ENCODE peak calls at places on chromosomes 5 and 9, in eight cellular contexts. U is endothelial cell; L is Kasumi-1; A is GM12865; T is pons; Z is RCC 7860; R is CD8-positive, alpha-beta T cell; P is RWPE1. C is an unnamed sample.

GRCh38 chr9:96137666-96138429 is 164.1 kb downstream of the HSD17B3 start:
- DNase-seq in U (no peak), L (no peak), A (no peak), T (no peak), Z (no peak), R (no peak), P (no peak), C (no peak)

GRCh38 chr9:110109331-110110110 is 98.4 kb downstream of the C9orf152 start:
- DNase-seq in U (no peak), L (no peak), A (no peak), T (no peak), Z (no peak), R (no peak), P (no peak), C (no peak)

GRCh38 chr9:137658778-137659177 is 40.0 kb downstream of the EHMT1 start:
- DNase-seq in U (no peak), L (peak), A (no peak), T (no peak), Z (no peak), R (no peak), P (no peak), C (no peak)

GRCh38 chr5:168109441-168109840 is 182.0 kb upstream of the WWC1 start:
- DNase-seq in U (no peak), L (no peak), A (no peak), T (no peak), Z (no peak), R (no peak), P (no peak), C (no peak)

GRCh38 chr9:35051069-35051967 is 21.1 kb downstream of the VCP start:
- DNase-seq in U (peak), L (peak), A (peak), T (peak), Z (no peak), R (peak), P (peak), C (peak)

GRCh38 chr5:81819556-81820314 is 68.8 kb upstream of the SSBP2 start:
- DNase-seq in U (no peak), L (no peak), A (no peak), T (no peak), Z (no peak), R (no peak), P (peak), C (no peak)

GRCh38 chr9:132197856-132198550 is 36.1 kb downstream of the NTNG2 start:
- DNase-seq in U (no peak), L (no peak), A (no peak), T (no peak), Z (no peak), R (no peak), P (no peak), C (no peak)

GRCh38 chr5:79255786-79256557 is 20.0 kb downstream of the JMY start:
- DNase-seq in U (peak), L (no peak), A (peak), T (no peak), Z (peak), R (no peak), P (peak), C (no peak)

GRCh38 chr5:171776747-171777419 is 8.7 kb upstream of the SMIM23 start:
- DNase-seq in U (no peak), L (no peak), A (no peak), T (no peak), Z (no peak), R (no peak), P (no peak), C (no peak)

GRCh38 chr5:71836547-71837112 is 117.6 kb downstream of the CARTPT start:
- DNase-seq in U (no peak), L (no peak), A (no peak), T (no peak), Z (no peak), R (no peak), P (no peak), C (no peak)

GRCh38 chr5:112407666-112408065 is 11.4 kb downstream of the EPB41L4A start:
- DNase-seq in U (no peak), L (no peak), A (no peak), T (no peak), Z (no peak), R (no peak), P (no peak), C (no peak)

GRCh38 chr5:178467261-178468195 is 122.7 kb downstream of the COL23A1 start:
- DNase-seq in U (no peak), L (peak), A (no peak), T (no peak), Z (no peak), R (no peak), P (peak), C (no peak)

GRCh38 chr5:105504-106080 is 13.6 kb downstream of the PLEKHG4B start:
- DNase-seq in U (no peak), L (no peak), A (no peak), T (no peak), Z (no peak), R (no peak), P (no peak), C (no peak)

GRCh38 chr9:127614961-127615360 is 2.9 kb downstream of the STXBP1 start:
- DNase-seq in U (no peak), L (no peak), A (no peak), T (no peak), Z (no peak), R (no peak), P (no peak), C (peak)

GRCh38 chr5:159091051-159091450 is 8.7 kb downstream of the EBF1 start:
- DNase-seq in U (no peak), L (no peak), A (no peak), T (no peak), Z (no peak), R (no peak), P (no peak), C (no peak)

GRCh38 chr5:168947212-168947868 is 353.6 kb downstream of the SLIT3 start:
- DNase-seq in U (peak), L (peak), A (peak), T (peak), Z (peak), R (no peak), P (peak), C (no peak)

GRCh38 chr9:136949817-136950655 is 2.0 kb upstream of the LCN12 start:
- DNase-seq in U (peak), L (peak), A (peak), T (peak), Z (peak), R (peak), P (peak), C (peak)

GRCh38 chr5:11733185-11733839 is 170.9 kb downstream of the CTNND2 start:
- DNase-seq in U (no peak), L (no peak), A (no peak), T (no peak), Z (no peak), R (no peak), P (no peak), C (no peak)

GRCh38 chr5:172837640-172838039 is 3.6 kb downstream of the ERGIC1 start:
- DNase-seq in U (no peak), L (no peak), A (peak), T (peak), Z (no peak), R (peak), P (no peak), C (no peak)

GRCh38 chr5:158882660-158883059 is 217.1 kb downstream of the EBF1 start:
- DNase-seq in U (no peak), L (no peak), A (peak), T (no peak), Z (no peak), R (no peak), P (no peak), C (no peak)

GRCh38 chr9:121656941-121657340 is 5.5 kb downstream of the DAB2IP start:
- DNase-seq in U (no peak), L (no peak), A (no peak), T (no peak), Z (no peak), R (no peak), P (no peak), C (no peak)

GRCh38 chr9:133107245-133107722 is 13.8 kb downstream of the RALGDS start:
- DNase-seq in U (no peak), L (no peak), A (no peak), T (no peak), Z (no peak), R (no peak), P (no peak), C (peak)

GRCh38 chr9:124078641-124079040 is 67.1 kb downstream of the LHX2 start:
- DNase-seq in U (no peak), L (no peak), A (no peak), T (no peak), Z (peak), R (no peak), P (peak), C (no peak)

GRCh38 chr9:114805670-114806551 is at the start of gene TNFSF15:
- DNase-seq in U (no peak), L (peak), A (peak), T (peak), Z (no peak), R (no peak), P (peak), C (peak)

GRCh38 chr9:32571969-32572899 is 725 bp downstream of the NDUFB6 start:
- DNase-seq in U (peak), L (peak), A (peak), T (peak), Z (peak), R (peak), P (peak), C (no peak)

GRCh38 chr5:157283434-157283833 is 17.5 kb downstream of the CYFIP2 start:
- DNase-seq in U (no peak), L (no peak), A (peak), T (no peak), Z (no peak), R (no peak), P (no peak), C (no peak)

GRCh38 chr9:97364769-97365490 is 47.0 kb upstream of the TDRD7 start:
- DNase-seq in U (no peak), L (no peak), A (no peak), T (no peak), Z (no peak), R (no peak), P (peak), C (no peak)

GRCh38 chr5:65126192-65126591 is 355.5 kb downstream of the ADAMTS6 start:
- DNase-seq in U (no peak), L (no peak), A (no peak), T (peak), Z (no peak), R (no peak), P (no peak), C (no peak)

GRCh38 chr9:129886226-129887174 is 51.2 kb downstream of the USP20 start:
- DNase-seq in U (no peak), L (no peak), A (peak), T (peak), Z (no peak), R (peak), P (no peak), C (no peak)

GRCh38 chr9:125119643-125120286 is 23.6 kb downstream of the SCAI start:
- DNase-seq in U (no peak), L (no peak), A (no peak), T (no peak), Z (no peak), R (no peak), P (no peak), C (no peak)

GRCh38 chr5:97735209-97735608 is 552.2 kb upstream of the RIOK2 start:
- DNase-seq in U (no peak), L (no peak), A (no peak), T (no peak), Z (no peak), R (no peak), P (peak), C (no peak)

GRCh38 chr5:8329773-8330172 is 460.8 kb downstream of the MTRR start:
- DNase-seq in U (no peak), L (peak), A (no peak), T (no peak), Z (no peak), R (no peak), P (peak), C (no peak)

GRCh38 chr9:132637351-132637750 is 32.4 kb downstream of the DDX31 start:
- DNase-seq in U (no peak), L (no peak), A (no peak), T (peak), Z (no peak), R (no peak), P (no peak), C (no peak)

GRCh38 chr9:136808781-136809158 is 1.0 kb downstream of the RABL6 start:
- DNase-seq in U (no peak), L (peak), A (no peak), T (no peak), Z (peak), R (no peak), P (no peak), C (no peak)

GRCh38 chr9:124140941-124141568 is 116.7 kb upstream of the NEK6 start:
- DNase-seq in U (no peak), L (no peak), A (no peak), T (no peak), Z (no peak), R (no peak), P (no peak), C (no peak)

GRCh38 chr5:139636975-139637408 is 11.2 kb upstream of the CXXC5 start:
- DNase-seq in U (no peak), L (peak), A (peak), T (peak), Z (peak), R (no peak), P (no peak), C (no peak)

GRCh38 chr5:42566658-42567313 is 143.5 kb downstream of the GHR start:
- DNase-seq in U (no peak), L (no peak), A (no peak), T (peak), Z (no peak), R (no peak), P (no peak), C (no peak)

GRCh38 chr5:157761690-157762611 is 18.4 kb downstream of the LSM11 start:
- DNase-seq in U (peak), L (peak), A (peak), T (peak), Z (peak), R (no peak), P (peak), C (no peak)